ENCODE peak calls at places on chromosomes 12 and 14, in five cellular contexts. Q, B, M, L and O are unnamed samples.

GRCh38 chr12:105681341-105681740 is 350.9 kb downstream of the C12orf75 start:
- DNase-seq in Q (no peak), L (no peak), B (no peak), M (no peak), O (no peak)

GRCh38 chr12:53844989-53845836 is 93.4 kb upstream of the HOXC13 start:
- DNase-seq in Q (no peak), L (peak; percentile 2), B (no peak), M (no peak), O (no peak)

GRCh38 chr12:49327887-49328286 is 4.8 kb downstream of the TROAP start:
- DNase-seq in M (no peak), Q (no peak), L (no peak), B (no peak), O (peak; percentile 66)

GRCh38 chr12:33628087-33628486 is 188.5 kb upstream of the SYT10 start:
- DNase-seq in Q (no peak), L (no peak), B (no peak), M (no peak), O (no peak)

GRCh38 chr14:55028066-55028465 is 1.0 kb downstream of the SOCS4 start:
- DNase-seq in Q (no peak), M (no peak), L (peak; percentile 14), B (no peak), O (no peak)

GRCh38 chr12:49893753-49894752 is 9.6 kb downstream of the FAIM2 start:
- DNase-seq in L (peak; percentile 21), Q (no peak), B (no peak), M (no peak), O (peak; percentile 53)

GRCh38 chr12:45356822-45357546 is 141.1 kb downstream of the ANO6 start:
- DNase-seq in B (no peak), M (no peak), Q (no peak), L (no peak), O (peak; percentile 15)

GRCh38 chr12:84911331-84912190 is 1.0 kb downstream of the SLC6A15 start:
- DNase-seq in M (peak; percentile 50), L (peak; percentile 86), B (no peak), Q (no peak), O (peak; percentile 77)

GRCh38 chr14:99612737-99613330 is 8.8 kb upstream of the CCDC85C start:
- DNase-seq in B (no peak), M (no peak), L (peak; percentile 69), Q (no peak), O (peak; percentile 96)

GRCh38 chr14:59337151-59337611 is 128.0 kb downstream of the GPR135 start:
- DNase-seq in Q (no peak), M (peak; percentile 3), L (peak; percentile 93), B (no peak), O (no peak)